ENCODE peak calls at places on chromosomes 2 and 18, in ten cellular contexts. E, X, F, N, K, Q, O, T, P and Y are unnamed samples.

GRCh38 chr2:136378712-136379595 is 261.0 kb upstream of the CXCR4 start:
- DNase-seq in E (peak; percentile 56), X (no peak), F (peak; percentile 81), N (peak; percentile 33), K (peak; percentile 57), Q (peak; percentile 64), O (no peak), T (peak; percentile 78), P (peak; percentile 48), Y (peak; percentile 61)

GRCh38 chr18:36331541-36331971 is 34.0 kb downstream of the FHOD3 start:
- DNase-seq in E (no peak), X (no peak), F (no peak), N (no peak), K (no peak), Q (no peak), O (no peak), T (no peak), P (no peak), Y (no peak)

GRCh38 chr2:128681351-128681906 is 362.8 kb upstream of the HS6ST1 start:
- DNase-seq in E (no peak), X (no peak), F (no peak), N (no peak), K (peak; percentile 61), Q (no peak), O (no peak), T (no peak), P (no peak), Y (no peak)

GRCh38 chr2:74824675-74825074 is 9.3 kb upstream of the HK2 start:
- DNase-seq in E (no peak), X (no peak), F (no peak), N (no peak), K (no peak), Q (no peak), O (no peak), T (no peak), P (no peak), Y (no peak)

GRCh38 chr2:119282966-119283511 is 59.4 kb downstream of the STEAP3 start:
- DNase-seq in E (no peak), X (peak; percentile 40), F (no peak), N (peak; percentile 60), K (no peak), Q (no peak), O (no peak), T (no peak), P (no peak), Y (no peak)

GRCh38 chr18:13531681-13532325 is 194.6 kb downstream of the FAM210A start:
- DNase-seq in E (no peak), X (no peak), F (no peak), N (no peak), K (no peak), Q (no peak), O (no peak), T (no peak), P (no peak), Y (no peak)

GRCh38 chr2:132923787-132924186 is 253.8 kb upstream of the LYPD1 start:
- DNase-seq in E (no peak), X (no peak), F (no peak), N (peak; percentile 29), K (no peak), Q (peak; percentile 67), O (no peak), T (no peak), P (no peak), Y (no peak)

GRCh38 chr2:224257176-224257575 is 144.7 kb downstream of the FAM124B start:
- DNase-seq in E (no peak), X (no peak), F (no peak), N (no peak), K (no peak), Q (peak; percentile 69), O (no peak), T (no peak), P (no peak), Y (no peak)

GRCh38 chr2:16442971-16443370 is 222.7 kb downstream of the CYRIA start:
- DNase-seq in E (no peak), X (no peak), F (no peak), N (no peak), K (no peak), Q (no peak), O (no peak), T (no peak), P (no peak), Y (no peak)

GRCh38 chr2:3751281-3751680 is 47.9 kb downstream of the DCDC2C start:
- DNase-seq in E (no peak), X (no peak), F (no peak), N (no peak), K (peak; percentile 16), Q (no peak), O (no peak), T (no peak), P (no peak), Y (no peak)

GRCh38 chr18:13233746-13234527 is 15.4 kb downstream of the LDLRAD4 start:
- DNase-seq in E (no peak), X (no peak), F (no peak), N (no peak), K (no peak), Q (no peak), O (no peak), T (no peak), P (no peak), Y (no peak)

GRCh38 chr2:38702413-38702812 is 36.5 kb downstream of the GALM start:
- DNase-seq in E (no peak), X (no peak), F (no peak), N (peak; percentile 64), K (no peak), Q (peak; percentile 81), O (no peak), T (no peak), P (no peak), Y (no peak)

GRCh38 chr18:57437782-57438668 is 2.9 kb downstream of the ONECUT2 start:
- DNase-seq in E (peak; percentile 93), X (peak; percentile 64), F (no peak), N (peak; percentile 81), K (peak; percentile 92), Q (peak; percentile 60), O (no peak), T (no peak), P (peak; percentile 92), Y (peak; percentile 71)

GRCh38 chr2:105744909-105745853 is at the start of gene NCK2:
- DNase-seq in E (no peak), X (peak; percentile 24), F (peak; percentile 37), N (no peak), K (no peak), Q (peak; percentile 34), O (no peak), T (peak; percentile 41), P (no peak), Y (no peak)

GRCh38 chr18:7757175-7757574 is 190.1 kb downstream of the PTPRM start:
- DNase-seq in E (no peak), X (no peak), F (no peak), N (no peak), K (no peak), Q (peak; percentile 64), O (no peak), T (no peak), P (no peak), Y (no peak)

GRCh38 chr2:71612581-71613520 is 159.5 kb downstream of the DYSF start:
- DNase-seq in E (no peak), X (peak; percentile 4), F (no peak), N (no peak), K (peak; percentile 8), Q (no peak), O (no peak), T (no peak), P (no peak), Y (no peak)

GRCh38 chr18:5275872-5276271 is 19.7 kb downstream of the ZBTB14 start:
- DNase-seq in E (no peak), X (no peak), F (no peak), N (no peak), K (no peak), Q (no peak), O (no peak), T (no peak), P (no peak), Y (no peak)

GRCh38 chr2:194745532-194746146 is 911.4 kb upstream of the SLC39A10 start:
- DNase-seq in E (no peak), X (no peak), F (no peak), N (peak; percentile 6), K (no peak), Q (no peak), O (no peak), T (no peak), P (no peak), Y (no peak)

GRCh38 chr2:43484323-43484930 is 111.4 kb downstream of the THADA start:
- DNase-seq in E (peak; percentile 43), X (no peak), F (no peak), N (peak; percentile 72), K (no peak), Q (peak; percentile 94), O (no peak), T (peak; percentile 47), P (peak; percentile 39), Y (peak; percentile 52)

GRCh38 chr2:46122318-46122970 is 174.8 kb upstream of the EPAS1 start:
- DNase-seq in E (no peak), X (no peak), F (no peak), N (no peak), K (no peak), Q (peak; percentile 36), O (no peak), T (no peak), P (no peak), Y (no peak)

GRCh38 chr2:71635798-71636197 is 182.4 kb downstream of the DYSF start:
- DNase-seq in E (no peak), X (no peak), F (no peak), N (no peak), K (peak; percentile 9), Q (no peak), O (no peak), T (no peak), P (no peak), Y (no peak)

GRCh38 chr2:212667751-212668316 is 129.2 kb upstream of the ERBB4 start:
- DNase-seq in E (no peak), X (no peak), F (no peak), N (no peak), K (no peak), Q (no peak), O (no peak), T (no peak), P (no peak), Y (no peak)

GRCh38 chr2:120729410-120730052 is 6.1 kb upstream of the GLI2 start:
- DNase-seq in E (no peak), X (no peak), F (no peak), N (peak; percentile 71), K (peak; percentile 17), Q (peak; percentile 84), O (no peak), T (no peak), P (no peak), Y (no peak)

GRCh38 chr2:119483896-119484718 is 40.2 kb downstream of the SCTR start:
- DNase-seq in E (no peak), X (no peak), F (no peak), N (no peak), K (no peak), Q (no peak), O (no peak), T (no peak), P (no peak), Y (no peak)

GRCh38 chr2:62199392-62200125 is 3.6 kb downstream of the B3GNT2 start:
- DNase-seq in E (peak; percentile 9), X (no peak), F (no peak), N (no peak), K (no peak), Q (peak; percentile 75), O (no peak), T (peak; percentile 10), P (peak; percentile 60), Y (no peak)

GRCh38 chr2:37349376-37349775 is 4.9 kb downstream of the QPCT start:
- DNase-seq in E (peak; percentile 72), X (no peak), F (no peak), N (no peak), K (no peak), Q (no peak), O (no peak), T (no peak), P (no peak), Y (peak; percentile 78)

GRCh38 chr2:183998041-183998796 is 600.1 kb upstream of the ZNF804A start:
- DNase-seq in E (no peak), X (no peak), F (no peak), N (no peak), K (no peak), Q (no peak), O (no peak), T (no peak), P (no peak), Y (no peak)

GRCh38 chr2:12498703-12499102 is 218.0 kb upstream of the TRIB2 start:
- DNase-seq in E (no peak), X (no peak), F (no peak), N (peak; percentile 37), K (no peak), Q (peak; percentile 61), O (peak; percentile 26), T (no peak), P (no peak), Y (no peak)